ENCODE peak calls at places on chromosome 6, in eight cellular contexts. R, B, N, G, I, T, A and Z are unnamed samples.

GRCh38 chr6:50952092-50952932 is 133.6 kb downstream of the TFAP2B start:
- DNase-seq in B (no peak), G (no peak), A (no peak), I (no peak), R (no peak), T (no peak), N (peak; percentile 30), Z (peak; percentile 94)

GRCh38 chr6:21593927-21594421 is 423 bp downstream of the SOX4 start:
- DNase-seq in N (no peak), I (no peak), T (no peak), G (no peak), B (no peak), A (no peak), R (peak; percentile 25), Z (no peak)

GRCh38 chr6:30742316-30743098 is at the start of gene FLOT1:
- DNase-seq in B (peak; percentile 98), R (peak; percentile 97), N (peak; percentile 94), A (peak; percentile 94), T (peak; percentile 94), I (peak; percentile 80), G (peak; percentile 97), Z (no peak)

GRCh38 chr6:63764318-63764916 is 128.8 kb downstream of the PHF3 start:
- DNase-seq in R (peak; percentile 65), A (peak; percentile 52), N (peak; percentile 68), G (no peak), B (peak; percentile 17), T (peak; percentile 29), I (peak; percentile 5), Z (peak; percentile 58)

GRCh38 chr6:33344771-33345697 is 27.5 kb upstream of the ZBTB22 start:
- DNase-seq in B (peak; percentile 85), I (peak; percentile 58), T (peak; percentile 74), R (peak; percentile 69), N (peak; percentile 93), G (peak; percentile 54), A (peak; percentile 84), Z (no peak)

GRCh38 chr6:19301980-19302379 is 535.2 kb upstream of the ID4 start:
- DNase-seq in R (no peak), I (no peak), A (no peak), T (no peak), B (no peak), N (no peak), G (no peak), Z (no peak)

GRCh38 chr6:142457638-142458406 is 156.0 kb downstream of the ADGRG6 start:
- DNase-seq in I (no peak), A (no peak), B (no peak), T (no peak), G (no peak), N (no peak), R (no peak), Z (no peak)

GRCh38 chr6:113924199-113924791 is 46.7 kb downstream of the HDAC2 start:
- DNase-seq in R (no peak), N (no peak), I (no peak), T (no peak), A (peak; percentile 69), B (no peak), G (no peak), Z (no peak)

GRCh38 chr6:139940741-139941712 is 566.6 kb upstream of the CITED2 start:
- DNase-seq in T (no peak), N (no peak), I (peak; percentile 17), A (peak; percentile 76), G (no peak), B (no peak), R (no peak), Z (no peak)

GRCh38 chr6:36719126-36719525 is 21.5 kb downstream of the RAB44 start:
- DNase-seq in N (no peak), A (no peak), I (no peak), G (no peak), R (no peak), T (no peak), B (no peak), Z (no peak)

GRCh38 chr6:36720251-36721141 is 22.9 kb downstream of the RAB44 start:
- DNase-seq in T (no peak), B (no peak), G (no peak), A (no peak), R (no peak), N (no peak), I (no peak), Z (no peak)

GRCh38 chr6:36722879-36723278 is 25.3 kb downstream of the RAB44 start:
- DNase-seq in B (no peak), I (no peak), A (no peak), G (no peak), R (no peak), N (no peak), T (no peak), Z (no peak)

GRCh38 chr6:36722365-36722764 is 24.7 kb downstream of the RAB44 start:
- DNase-seq in R (no peak), B (no peak), A (no peak), T (no peak), G (no peak), N (no peak), I (no peak), Z (no peak)

DNA sequence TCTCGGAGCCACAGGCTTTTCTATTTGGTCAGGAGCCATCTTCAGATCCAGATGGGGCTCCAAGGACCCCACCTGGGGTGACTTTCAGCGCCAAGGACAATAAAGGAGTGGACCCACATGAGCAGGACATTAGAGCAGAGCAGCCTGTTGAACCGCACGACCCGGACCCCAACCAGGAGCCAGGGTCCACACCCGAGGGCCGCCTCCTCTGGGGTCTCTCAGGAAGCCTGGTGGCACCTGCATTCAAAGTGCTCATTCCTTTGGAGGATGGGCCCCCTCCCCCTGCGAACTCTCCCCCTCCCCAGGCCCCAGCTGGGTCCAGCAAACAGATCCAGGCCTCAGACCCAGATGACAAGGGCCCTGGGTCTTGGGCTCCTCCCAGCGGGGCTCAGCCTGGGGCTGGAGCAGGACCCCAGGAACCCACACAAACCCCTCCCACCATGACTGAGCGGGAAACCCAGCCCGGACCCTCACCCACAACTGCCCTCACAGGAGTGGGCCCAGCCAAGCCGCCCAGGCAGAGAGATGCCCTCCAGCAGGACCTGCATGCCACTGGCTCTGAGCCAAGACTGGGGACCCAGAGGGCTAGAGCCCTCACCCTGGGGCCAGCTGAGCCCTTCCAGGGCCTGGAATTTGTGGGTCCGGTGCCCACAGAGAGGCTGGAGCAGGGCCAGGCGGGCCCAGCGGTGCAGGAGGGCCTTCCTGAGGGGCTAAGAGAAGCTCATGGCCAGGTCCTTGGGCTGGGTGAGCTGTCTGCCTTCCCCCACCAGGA is 23.9 kb downstream of the RAB44 start:
- DNase-seq in I (no peak), G (no peak), A (no peak), B (no peak), N (no peak), T (no peak), R (no peak), Z (no peak)
- H3K27ac ChIP-seq in I (no peak overlapping the region), G (no peak overlapping the region), A (no peak overlapping the region), B (no peak overlapping the region), N (no peak overlapping the region), T (no peak overlapping the region), R (no peak overlapping the region), Z (no peak overlapping the region)

GRCh38 chr6:75932067-75932466 is 140.4 kb downstream of the IMPG1 start:
- DNase-seq in N (peak; percentile 86), T (peak; percentile 19), I (no peak), A (peak; percentile 45), B (peak; percentile 25), R (peak; percentile 49), G (peak; percentile 77), Z (no peak)

GRCh38 chr6:75935473-75935793 is 137.0 kb downstream of the IMPG1 start:
- DNase-seq in A (no peak), T (no peak), B (no peak), G (no peak), I (no peak), N (peak; percentile 50), R (no peak), Z (no peak)

GRCh38 chr6:75933387-75933975 is 139.0 kb downstream of the IMPG1 start:
- DNase-seq in G (no peak), N (no peak), R (peak; percentile 15), I (no peak), A (no peak), B (no peak), T (no peak), Z (no peak)

GRCh38 chr6:75936682-75937081 is 135.8 kb downstream of the IMPG1 start:
- DNase-seq in A (no peak), N (no peak), I (no peak), R (no peak), B (no peak), T (no peak), G (no peak), Z (no peak)

GRCh38 chr6:75934643-75935472 is 137.6 kb downstream of the IMPG1 start:
- DNase-seq in N (peak; percentile 94), G (peak; percentile 71), I (peak; percentile 16), A (peak; percentile 77), B (peak; percentile 47), T (peak; percentile 48), R (peak; percentile 70), Z (peak; percentile 75)
- TF ChIP-seq EZH2 in N (no peak), G (no peak), I (no peak), A (no peak), B (no peak), T (no peak), R (no peak), Z (no peak)

DNA sequence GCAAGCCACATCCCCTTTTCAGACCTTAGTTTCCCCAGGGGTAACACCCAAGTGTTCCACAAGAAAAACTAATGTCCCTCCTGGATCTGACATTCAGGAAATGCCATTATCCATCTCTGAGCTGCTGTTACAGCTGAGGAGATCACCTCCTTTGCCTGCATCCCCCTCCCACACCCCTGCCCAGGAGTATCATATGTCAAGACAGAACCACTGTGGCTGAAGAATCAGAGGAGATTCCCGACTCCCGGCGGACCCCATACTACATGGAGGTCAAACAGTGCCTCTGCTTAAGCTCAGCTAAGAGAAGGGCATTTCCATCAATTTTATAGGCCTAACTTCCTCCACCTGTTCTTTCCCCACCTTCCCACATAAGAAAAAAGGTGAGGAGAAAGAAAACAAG is 36.8 kb upstream of the LRFN2 start:
- DNase-seq in R (no peak), I (no peak), N (no peak), T (no peak), A (no peak), G (no peak), B (no peak), Z (no peak)
- TF ChIP-seq POLR2AphosphoS5 in R (no peak), I (no peak), N (no peak), T (no peak), A (no peak), G (no peak), B (no peak), Z (no peak)

GRCh38 chr6:166956444-166957086 is at the start of gene RNASET2:
- DNase-seq in G (peak; percentile 100), A (peak; percentile 91), N (peak; percentile 91), R (peak; percentile 88), T (peak; percentile 64), B (peak; percentile 99), I (no peak), Z (no peak)
- H3K27ac ChIP-seq in G (no peak within 1 kb of the TSS), A (no peak within 1 kb of the TSS), N (no peak within 1 kb of the TSS), R (peak within 1 kb of the TSS; percentile 89), T (peak within 1 kb of the TSS; percentile 52), B (peak within 1 kb of the TSS; percentile 73), I (peak within 1 kb of the TSS; percentile 94), Z (no peak within 1 kb of the TSS)